ENCODE peak calls at places on chromosomes 16 and 17, in five cellular contexts. V is endothelial cell of umbilical vein, E is neural progenitor cell, D is lung, G is GM20000. Y is an unnamed sample.
A peak's percentile ranks its signal among the peaks of the same experiment; 100 is the strongest.

GRCh38 chr17:45425125-45425983 is 7.3 kb downstream of the ARHGAP27 start:
- DNase-seq in D (peak; percentile 73), G (peak; percentile 3), E (peak; percentile 87), V (no peak), Y (peak; percentile 46)

GRCh38 chr16:73847090-73847489 is 449.5 kb upstream of the PSMD7 start:
- DNase-seq in D (no peak), G (no peak), E (peak; percentile 12), V (no peak), Y (no peak)

GRCh38 chr17:13865650-13866049 is 203.7 kb upstream of the COX10 start:
- DNase-seq in E (no peak), V (no peak), D (no peak), G (no peak), Y (no peak)

GRCh38 chr17:66584927-66585326 is 250.0 kb upstream of the CACNG5 start:
- DNase-seq in G (no peak), V (no peak), D (no peak), E (no peak), Y (no peak)

GRCh38 chr16:22623351-22623781 is 112.7 kb downstream of the NPIPB5 start:
- DNase-seq in V (no peak), E (no peak), D (no peak), G (no peak), Y (no peak)

GRCh38 chr17:32958418-32958817 is 30.5 kb downstream of the TMEM98 start:
- DNase-seq in E (no peak), D (no peak), G (no peak), V (no peak), Y (no peak)

GRCh38 chr16:50201784-50202183 is 48.7 kb downstream of the TENT4B start:
- DNase-seq in G (no peak), D (no peak), E (no peak), V (no peak), Y (no peak)

GRCh38 chr17:28750178-28751047 is 6.6 kb downstream of the TRAF4 start:
- DNase-seq in E (peak; percentile 96), V (peak; percentile 91), D (peak; percentile 94), G (peak; percentile 85), Y (peak; percentile 92)

GRCh38 chr16:81380932-81381331 is 63.7 kb upstream of the CMIP start:
- DNase-seq in G (no peak), V (no peak), E (no peak), D (no peak), Y (no peak)

GRCh38 chr17:66405836-66406679 is 103.6 kb downstream of the PRKCA start:
- DNase-seq in D (no peak), E (no peak), V (peak; percentile 63), G (no peak), Y (no peak)

GRCh38 chr16:85733155-85733838 is 17.6 kb downstream of the C16orf74 start:
- DNase-seq in E (no peak), V (no peak), G (no peak), D (no peak), Y (peak; percentile 83)

GRCh38 chr16:81567987-81568748 is 123.6 kb downstream of the CMIP start:
- DNase-seq in D (no peak), V (peak; percentile 49), G (no peak), E (no peak), Y (no peak)

GRCh38 chr16:11170696-11171447 is 85.1 kb downstream of the SOCS1 start:
- DNase-seq in G (no peak), V (no peak), E (no peak), D (no peak), Y (no peak)

GRCh38 chr17:42928714-42929496 is 28.3 kb downstream of the G6PC1 start:
- DNase-seq in V (peak; percentile 81), G (peak; percentile 70), E (peak; percentile 61), D (peak; percentile 53), Y (peak; percentile 91)

GRCh38 chr16:71542377-71542776 is 16.2 kb downstream of the CHST4 start:
- DNase-seq in G (peak; percentile 61), E (peak; percentile 84), V (peak; percentile 14), D (peak; percentile 39), Y (no peak)

GRCh38 chr17:21296097-21297025 is 11.8 kb downstream of the MAP2K3 start:
- DNase-seq in E (no peak), V (no peak), D (no peak), G (no peak), Y (no peak)

GRCh38 chr16:982152-983043 is 828 bp downstream of the SOX8 start:
- DNase-seq in G (no peak), E (peak; percentile 68), V (no peak), D (no peak), Y (no peak)

GRCh38 chr17:77475012-77475976 is 334.5 kb downstream of the SEC14L1 start:
- DNase-seq in E (no peak), D (no peak), V (no peak), G (no peak), Y (no peak)

GRCh38 chr17:73592531-73592961 is 51.7 kb downstream of the SDK2 start:
- DNase-seq in G (no peak), V (no peak), E (no peak), D (no peak), Y (no peak)

GRCh38 chr16:55759983-55760664 is 72.8 kb downstream of the CES1 start:
- DNase-seq in D (peak; percentile 32), E (peak; percentile 87), G (no peak), V (no peak), Y (no peak)

GRCh38 chr16:24858219-24859041 is 12.7 kb downstream of the SLC5A11 start:
- DNase-seq in E (peak; percentile 87), V (peak; percentile 49), G (peak; percentile 61), D (no peak), Y (no peak)

GRCh38 chr17:58329808-58330543 is 1.4 kb upstream of the TSPOAP1 start:
- DNase-seq in D (no peak), G (no peak), V (no peak), E (no peak), Y (peak; percentile 65)

GRCh38 chr16:57271867-57272495 is 12.5 kb downstream of the PLLP start:
- DNase-seq in V (no peak), G (peak; percentile 6), D (no peak), E (no peak), Y (no peak)

GRCh38 chr16:23072769-23073549 is 76.3 kb downstream of the USP31 start:
- DNase-seq in E (peak; percentile 11), D (no peak), G (no peak), V (no peak), Y (no peak)

GRCh38 chr17:57817299-57817698 is 32.5 kb downstream of the MRPS23 start:
- DNase-seq in V (no peak), G (no peak), D (no peak), E (no peak), Y (no peak)

GRCh38 chr17:18324140-18325049 is 9.3 kb downstream of the SMCR8 start:
- DNase-seq in E (no peak), V (no peak), G (no peak), D (no peak), Y (no peak)

GRCh38 chr16:88951989-88952388 is 25.0 kb downstream of the CBFA2T3 start:
- DNase-seq in D (no peak), E (no peak), G (no peak), V (no peak), Y (no peak)

GRCh38 chr17:2397247-2398171 is 3.4 kb downstream of the MNT start:
- DNase-seq in G (no peak), V (no peak), D (no peak), E (no peak), Y (no peak)

GRCh38 chr17:61205931-61206330 is 193.7 kb upstream of the TBX2 start:
- DNase-seq in E (no peak), G (no peak), V (no peak), D (no peak), Y (no peak)

GRCh38 chr17:40290629-40291296 is 3.1 kb downstream of the CDC6 start:
- DNase-seq in D (peak; percentile 53), V (peak; percentile 79), G (peak; percentile 40), E (peak; percentile 70), Y (no peak)

GRCh38 chr17:27360507-27360906 is 66.6 kb downstream of the WSB1 start:
- DNase-seq in E (no peak), D (no peak), G (no peak), V (no peak), Y (no peak)
- TF ChIP-seq CTCF in E (no peak), D (no peak), G (no peak), V (no peak), Y (no peak)

DNA sequence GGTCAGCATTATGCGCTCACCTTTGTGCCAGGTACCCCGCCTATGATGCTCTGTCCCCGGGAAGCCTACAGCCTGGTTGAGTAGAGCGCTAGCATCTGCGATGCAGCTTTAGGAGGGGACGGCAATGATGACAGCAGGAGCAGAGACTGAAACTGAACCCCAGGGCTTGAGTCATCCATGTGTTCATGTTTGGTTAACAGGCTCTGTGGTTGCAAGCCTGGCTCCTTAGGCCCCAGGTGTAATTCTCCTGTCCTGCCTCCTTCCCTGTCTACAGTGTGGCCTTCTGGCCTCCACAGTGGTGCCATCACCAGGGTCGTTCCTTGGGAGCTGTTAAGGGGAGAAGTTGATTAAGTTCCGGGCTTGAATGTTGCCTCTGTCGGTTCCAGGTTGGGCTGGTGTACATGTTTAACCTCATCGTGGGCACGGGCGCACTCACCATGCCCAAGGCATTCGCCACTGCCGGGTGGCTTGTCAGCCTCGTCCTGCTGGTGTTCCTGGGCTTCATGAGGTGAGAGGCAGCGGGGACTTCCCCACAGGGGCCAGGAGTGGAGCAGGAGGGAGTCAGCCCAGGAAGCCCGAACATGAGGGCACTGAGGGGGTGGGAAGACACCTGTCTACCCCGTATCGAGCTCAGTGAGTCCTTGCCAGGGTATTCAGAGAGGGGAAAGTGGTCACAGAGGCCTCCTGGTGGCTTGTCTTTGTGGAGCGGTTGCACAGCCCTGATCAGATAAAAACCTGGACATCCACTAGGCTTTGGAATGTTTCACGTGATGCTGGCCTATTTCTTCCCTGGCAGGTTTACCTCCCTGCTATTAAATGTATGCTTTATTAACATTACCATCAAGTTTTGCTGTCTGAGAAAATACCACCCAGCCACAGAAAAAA is 9.2 kb upstream of the NAT9 start:
- DNase-seq in D (no peak), G (no peak), V (no peak), E (no peak), Y (no peak)
- TF ChIP-seq CTCF in D (no peak), G (no peak), V (peak; percentile 8), E (no peak), Y (peak; percentile 23)

DNA sequence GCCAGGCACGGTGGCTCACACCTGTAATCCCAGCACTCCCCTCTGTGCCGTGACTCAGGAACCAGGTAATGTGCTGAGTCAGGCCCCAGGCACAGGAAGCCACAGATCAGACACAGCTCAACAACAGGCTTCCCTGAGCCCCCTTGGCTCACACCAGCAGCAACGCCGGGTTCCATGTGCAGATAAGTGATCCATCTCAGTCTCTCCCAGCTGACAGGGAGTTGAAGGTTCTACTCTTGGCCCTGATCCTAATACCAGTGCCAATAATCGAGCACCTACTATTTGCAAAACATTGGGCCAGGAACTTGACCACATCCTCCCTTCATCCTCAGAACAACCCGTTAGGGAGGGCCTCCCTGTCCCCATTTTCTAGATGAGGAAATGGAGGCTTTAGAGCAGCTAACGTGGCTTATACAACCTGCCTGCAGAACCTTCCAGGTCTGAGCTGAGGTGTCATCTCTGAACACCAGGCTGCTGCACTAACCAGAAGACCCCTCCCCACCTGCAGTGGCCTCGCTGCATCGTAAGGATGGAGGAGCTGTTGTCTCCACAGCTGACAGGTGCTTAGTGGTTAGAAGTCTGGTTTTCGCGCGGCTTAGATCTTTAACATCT is 64.8 kb upstream of the AMZ2 start:
- DNase-seq in D (no peak), G (peak; percentile 62), V (no peak), E (no peak), Y (no peak)
- TF ChIP-seq CTCF in D (no peak), G (no peak), V (no peak), E (no peak), Y (no peak)

DNA sequence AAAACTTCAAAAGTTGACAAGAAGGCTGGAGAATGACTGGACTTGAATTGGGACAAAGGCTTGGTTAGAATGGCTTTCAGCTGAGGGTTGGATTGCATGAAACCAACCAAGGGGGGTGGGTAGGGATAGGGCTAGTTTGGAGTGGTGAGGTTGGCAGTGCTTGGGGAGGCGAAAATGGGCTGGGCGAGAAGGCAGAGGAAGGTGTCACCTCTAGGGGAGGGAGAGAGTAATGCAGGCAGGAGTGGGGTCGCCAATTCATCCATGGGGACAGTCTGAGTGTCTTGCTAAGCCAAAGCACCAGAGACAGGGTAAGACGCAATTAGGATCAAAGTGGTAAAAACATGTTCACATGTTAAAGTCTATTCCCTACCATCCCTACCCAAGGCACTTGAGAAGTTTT is 6.2 kb upstream of the DNAH2 start:
- DNase-seq in D (no peak), V (no peak), E (peak; percentile 54), G (no peak), Y (no peak)
- TF ChIP-seq CTCF in D (no peak), V (peak; percentile 9), E (peak; percentile 48), G (no peak), Y (peak; percentile 19)